ENCODE peak calls at places on chromosomes 4 and X, in four cellular contexts. Z is H1, L is H9, N is IMR-90. H is an unnamed sample.

GRCh38 chrX:54223581-54223980 is 40.5 kb upstream of the FAM120C start:
- DNase-seq in L (no peak), N (no peak), Z (no peak), H (peak)

GRCh38 chr4:127188847-127189246 is 443.9 kb upstream of the INTU start:
- DNase-seq in N (peak), L (no peak), Z (no peak), H (peak)

GRCh38 chr4:173862754-173863153 is 332.7 kb upstream of the HAND2 start:
- DNase-seq in L (no peak), Z (no peak), N (no peak), H (no peak)

GRCh38 chrX:120677017-120677652 is 47.3 kb upstream of the C1GALT1C1 start:
- DNase-seq in N (no peak), L (no peak), Z (no peak), H (no peak)

GRCh38 chr4:8607603-8608481 is 15.3 kb downstream of the CPZ start:
- DNase-seq in Z (peak), L (peak), N (no peak), H (peak)

GRCh38 chrX:48919360-48919821 is 567 bp upstream of the PIM2 start:
- DNase-seq in N (no peak), L (no peak), Z (no peak), H (peak)

GRCh38 chrX:10769696-10770619 is 149.6 kb upstream of the MID1 start:
- DNase-seq in N (peak), Z (no peak), L (no peak), H (peak)

GRCh38 chrX:25810202-25810601 is 327.9 kb upstream of the MAGEB18 start:
- DNase-seq in L (no peak), Z (no peak), N (peak), H (peak)

GRCh38 chr4:26178874-26179273 is 141.9 kb upstream of the RBPJ start:
- DNase-seq in N (no peak), L (no peak), Z (no peak), H (no peak)

GRCh38 chr4:186904104-186904503 is 180.4 kb upstream of the FAT1 start:
- DNase-seq in Z (no peak), N (peak), L (no peak), H (no peak)

GRCh38 chrX:102498732-102499131 is 17.8 kb downstream of the TMSB15A start:
- DNase-seq in L (no peak), N (no peak), Z (no peak), H (no peak)

GRCh38 chrX:23334871-23335599 is 386 bp downstream of the PTCHD1 start:
- DNase-seq in L (peak), Z (no peak), N (no peak), H (peak)

GRCh38 chrX:41923925-41924693 is 755 bp upstream of the CASK start:
- DNase-seq in Z (no peak), N (peak), L (peak), H (peak)

GRCh38 chr4:174365018-174365587 is 81.4 kb downstream of the CEP44 start:
- DNase-seq in Z (no peak), L (no peak), N (peak), H (peak)

GRCh38 chrX:23623797-23624196 is 43.5 kb upstream of the PRDX4 start:
- DNase-seq in Z (no peak), L (no peak), N (no peak), H (no peak)

GRCh38 chr4:11418610-11419009 is 10.1 kb downstream of the HS3ST1 start:
- DNase-seq in L (no peak), Z (no peak), N (peak), H (peak)

GRCh38 chr4:80171251-80171650 is 26.1 kb upstream of the PRDM8 start:
- DNase-seq in Z (no peak), L (no peak), N (peak), H (peak)

GRCh38 chr4:78711676-78712075 is 64.5 kb upstream of the BMP2K start:
- DNase-seq in N (no peak), L (no peak), Z (no peak), H (no peak)

GRCh38 chr4:170011921-170012628 is 14.1 kb downstream of the MFAP3L start:
- DNase-seq in Z (no peak), L (no peak), N (no peak), H (no peak)

GRCh38 chrX:155048997-155049619 is 21.8 kb downstream of the CMC4 start:
- DNase-seq in N (peak), Z (no peak), L (peak), H (peak)

GRCh38 chr4:139910106-139910505 is 243.9 kb downstream of the MAML3 start:
- DNase-seq in N (peak), L (no peak), Z (no peak), H (no peak)

GRCh38 chrX:47316276-47317025 is 53.9 kb upstream of the ZNF157 start:
- DNase-seq in Z (peak), N (no peak), L (peak), H (peak)

GRCh38 chr4:42397635-42398447 is 553 bp downstream of the SHISA3 start:
- DNase-seq in Z (no peak), N (peak), L (no peak), H (no peak)

GRCh38 chr4:8343967-8344331 is 74.4 kb downstream of the HTRA3 start:
- DNase-seq in N (no peak), L (no peak), Z (no peak), H (no peak)

GRCh38 chr4:4762300-4762699 is 97.2 kb upstream of the MSX1 start:
- DNase-seq in Z (no peak), N (no peak), L (no peak), H (no peak)

GRCh38 chr4:4761128-4761991 is 98.1 kb upstream of the MSX1 start:
- DNase-seq in N (no peak), Z (no peak), L (peak), H (peak)

GRCh38 chr4:4759883-4760282 is 99.6 kb upstream of the MSX1 start:
- DNase-seq in L (no peak), N (no peak), Z (no peak), H (no peak)

GRCh38 chr4:4758708-4759107 is 100.8 kb upstream of the MSX1 start:
- DNase-seq in Z (no peak), N (no peak), L (no peak), H (no peak)

DNA sequence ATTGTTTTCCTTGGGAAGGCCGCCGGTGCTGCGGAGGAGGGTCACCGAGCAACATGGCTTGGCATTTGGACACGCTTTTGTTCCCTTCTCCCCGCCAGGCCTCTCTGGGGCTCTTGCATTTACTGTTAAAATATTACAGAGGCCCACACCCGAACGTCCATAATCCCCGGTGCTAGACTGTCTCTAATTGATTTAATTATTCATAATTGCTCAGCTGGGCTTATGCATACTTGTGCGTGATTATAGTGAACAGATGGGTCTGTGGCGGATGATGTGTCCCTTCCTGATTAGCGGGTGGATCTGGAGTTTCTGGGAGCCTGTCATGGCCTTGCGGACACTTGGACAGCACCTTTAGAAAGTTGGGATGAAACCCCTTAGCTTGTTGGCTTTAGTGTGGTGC is 100.2 kb upstream of the MSX1 start:
- DNase-seq in N (no peak), Z (no peak), L (no peak), H (no peak)
- H3K56ac ChIP-seq in N (no peak), Z (no peak), L (no peak), H (no peak)

DNA sequence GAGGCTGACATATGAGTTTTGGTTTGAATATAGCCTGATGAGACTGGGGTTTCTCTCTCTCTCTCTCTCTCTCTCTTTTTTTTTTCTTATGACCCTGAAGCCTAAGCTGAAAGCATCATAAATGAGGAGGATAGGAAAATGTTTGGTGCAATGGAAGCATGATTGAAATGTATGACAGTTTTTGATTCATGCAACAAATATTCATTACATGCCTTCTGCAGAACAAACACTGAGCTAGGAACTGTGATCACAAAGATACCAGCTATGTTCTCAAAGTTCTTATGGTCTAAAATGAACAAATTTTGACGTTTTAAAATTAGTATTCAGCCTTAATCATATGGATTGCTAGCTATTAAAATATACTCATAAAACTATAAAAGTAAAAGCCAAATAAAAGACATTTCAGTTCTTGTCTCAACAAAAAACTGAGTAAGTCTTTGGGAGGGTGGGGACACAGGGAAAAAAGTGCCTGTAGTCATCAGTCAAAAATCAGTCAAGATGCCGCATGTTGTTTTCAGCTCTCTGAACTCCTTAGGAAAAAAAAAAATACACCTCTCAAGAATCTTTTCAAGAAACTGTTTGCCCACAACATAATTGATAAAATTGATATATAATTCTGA is 57.2 kb downstream of the NKX6-1 start:
- DNase-seq in Z (no peak), L (no peak), N (no peak), H (no peak)
- H3K56ac ChIP-seq in Z (no peak), L (no peak), N (no peak), H (no peak)

GRCh38 chrX:55342533-55343501 is 78.1 kb upstream of the PAGE3 start:
- DNase-seq in L (peak), Z (peak), N (no peak), H (peak)
- H3K56ac ChIP-seq in L (no peak), Z (no peak), N (no peak), H (no peak)

DNA sequence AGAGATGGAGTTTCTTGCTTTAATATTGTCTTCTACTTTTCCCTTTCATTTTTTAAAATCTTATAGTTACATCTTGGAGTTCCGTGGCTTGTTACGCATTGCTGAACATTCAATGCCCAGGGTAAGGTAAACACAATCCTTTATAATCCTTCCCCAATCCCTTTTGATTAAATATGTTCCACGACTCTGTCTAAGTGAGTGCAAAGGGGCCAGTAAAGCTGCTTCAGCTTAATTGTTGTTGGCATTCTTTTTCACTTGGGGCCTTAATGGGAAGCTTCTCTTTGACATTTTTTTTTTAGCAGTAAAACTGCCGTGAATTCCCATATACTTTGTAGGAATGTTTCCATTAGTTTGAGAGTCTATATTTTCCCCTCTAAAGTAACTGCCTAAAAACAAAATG is 1028.1 kb downstream of the C4orf33 start:
- DNase-seq in N (no peak), Z (no peak), L (no peak), H (no peak)
- H3K56ac ChIP-seq in N (no peak), Z (no peak), L (no peak), H (no peak)

DNA sequence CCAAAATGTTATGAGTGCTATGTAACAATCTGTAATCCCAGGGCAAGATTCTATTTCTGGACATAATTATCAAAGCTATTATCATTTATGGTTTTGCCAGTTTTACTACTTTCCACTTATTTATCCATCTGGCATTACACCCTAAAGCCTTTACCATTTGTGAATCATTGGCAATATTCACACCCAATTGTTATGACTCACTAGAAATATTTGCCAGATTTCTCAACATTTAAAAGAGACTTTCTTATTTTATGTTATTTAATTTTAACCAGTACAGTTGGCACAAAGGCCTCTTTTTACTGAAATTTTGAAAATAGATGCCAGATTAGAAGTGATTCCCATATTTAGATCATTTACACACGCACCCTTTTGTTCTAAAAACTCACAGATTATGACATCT is 242.7 kb upstream of the WDFY3 start:
- DNase-seq in Z (no peak), N (no peak), L (no peak), H (no peak)
- H3K56ac ChIP-seq in Z (no peak), N (no peak), L (no peak), H (no peak)

DNA sequence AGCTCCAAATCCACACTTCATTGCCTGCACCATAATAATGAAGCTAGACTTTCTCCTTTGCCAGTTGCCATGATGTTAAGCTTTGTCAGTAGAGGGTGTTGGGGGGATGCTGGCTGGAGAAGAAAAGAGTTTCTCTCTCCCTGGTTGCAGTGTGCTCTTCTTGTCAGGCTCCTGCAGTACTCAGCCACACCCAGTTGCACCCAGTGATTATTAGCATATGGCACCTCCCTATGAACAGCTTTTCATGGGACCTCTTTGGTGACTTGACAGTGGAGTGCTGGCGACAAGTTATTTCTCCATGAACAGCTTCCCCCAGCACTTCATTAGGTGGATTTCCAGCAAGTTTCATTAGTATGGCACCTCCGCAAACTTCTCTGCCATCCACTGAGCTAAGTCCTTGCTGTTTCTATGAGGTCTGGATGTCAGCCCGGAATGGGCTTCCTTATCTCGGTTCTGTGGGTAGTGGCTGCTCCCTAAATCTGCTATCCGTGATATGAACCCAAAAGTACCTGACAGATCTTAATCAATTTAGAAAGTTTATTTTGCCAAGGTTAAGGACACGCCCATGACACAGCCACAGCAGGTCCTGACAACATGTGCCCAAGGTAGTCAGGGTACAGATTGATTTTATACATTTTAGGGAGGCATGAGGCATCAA is 18.8 kb upstream of the OTUD4 start:
- DNase-seq in Z (no peak), N (no peak), L (no peak), H (no peak)
- H3K56ac ChIP-seq in Z (no peak), N (no peak), L (no peak), H (no peak)

DNA sequence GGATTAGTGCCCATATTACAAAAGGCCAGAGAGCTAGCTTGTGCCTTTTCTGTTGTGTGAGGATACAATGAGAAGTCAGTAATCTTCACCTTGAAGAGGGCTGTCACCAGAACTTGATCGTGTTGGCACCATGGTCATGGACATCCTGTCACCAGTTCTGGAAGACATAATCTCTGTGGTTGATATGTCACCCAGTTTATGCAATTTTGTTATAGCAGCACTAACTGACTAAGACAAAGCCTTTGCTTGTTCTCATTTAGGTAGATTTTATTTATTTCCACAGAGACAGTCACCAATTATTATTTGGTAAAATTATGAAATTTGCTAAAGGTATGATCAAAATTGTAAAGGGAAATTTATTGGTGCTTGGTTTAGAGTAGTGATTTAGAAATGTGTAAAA is 308.8 kb upstream of the CPXCR1 start:
- DNase-seq in Z (no peak), N (no peak), L (no peak), H (no peak)
- H3K56ac ChIP-seq in Z (no peak), N (no peak), L (no peak), H (no peak)

H was measured in mesendoderm.